ENCODE peak calls at places on chromosomes 16 and 17, in six cellular contexts. A, J, M, S, U and V are unnamed samples. For H3K27me3, the result is how much of the 10 kb centered on the place peaks cover.

GRCh38 chr17:64653985-64654355 is 8.1 kb downstream of the SMURF2 start:
- DNase-seq in A (no peak), J (no peak), M (no peak), S (no peak), U (no peak), V (no peak)

GRCh38 chr17:47363171-47363570 is 39.4 kb downstream of the EFCAB13 start:
- DNase-seq in A (no peak), J (no peak), M (no peak), S (no peak), U (no peak), V (no peak)

GRCh38 chr17:17812211-17813054 is 24.4 kb downstream of the SREBF1 start:
- DNase-seq in A (peak), J (peak), M (peak), S (peak), U (peak), V (no peak)

GRCh38 chr17:38660097-38661026 is 14.4 kb downstream of the EPOP start:
- DNase-seq in A (peak), J (no peak), M (peak), S (no peak), U (no peak), V (no peak)

GRCh38 chr16:57479422-57480126 is 6.7 kb downstream of the DOK4 start:
- DNase-seq in A (no peak), J (peak), M (no peak), S (no peak), U (peak), V (no peak)

GRCh38 chr16:85878875-85879274 is 20.1 kb upstream of the IRF8 start:
- DNase-seq in A (no peak), J (no peak), M (no peak), S (no peak), U (no peak), V (peak)

GRCh38 chr17:63516910-63517824 is 6.0 kb upstream of the KCNH6 start:
- DNase-seq in A (no peak), J (no peak), M (no peak), S (no peak), U (no peak), V (peak)

GRCh38 chr17:74210191-74211140 is 2.9 kb upstream of the TTYH2 start:
- DNase-seq in A (peak), J (peak), M (peak), S (peak), U (peak), V (no peak)

GRCh38 chr16:4371481-4372314 is at the start of gene VASN:
- DNase-seq in A (peak), J (peak), M (peak), S (peak), U (peak), V (no peak)

GRCh38 chr16:53773881-53774280 is 69.9 kb downstream of the FTO start:
- DNase-seq in A (no peak), J (no peak), M (no peak), S (no peak), U (no peak), V (no peak)

GRCh38 chr16:87484487-87485331 is 8.1 kb downstream of the ZCCHC14 start:
- DNase-seq in A (no peak), J (no peak), M (no peak), S (no peak), U (no peak), V (no peak)

GRCh38 chr16:27448531-27449433 is 46.8 kb downstream of the IL21R start:
- DNase-seq in A (no peak), J (peak), M (no peak), S (no peak), U (no peak), V (no peak)

GRCh38 chr17:10743316-10744009 is 13.6 kb upstream of the TMEM220 start:
- DNase-seq in A (no peak), J (no peak), M (no peak), S (no peak), U (no peak), V (no peak)

GRCh38 chr16:56603589-56603988 is 4.8 kb upstream of the MT2A start:
- DNase-seq in A (no peak), J (peak), M (no peak), S (peak), U (no peak), V (no peak)

GRCh38 chr17:35030780-35031179 is 32.7 kb downstream of the RFFL start:
- DNase-seq in A (no peak), J (no peak), M (no peak), S (no peak), U (no peak), V (no peak)

GRCh38 chr17:16449121-16449570 is 33.8 kb downstream of the TRPV2 start:
- DNase-seq in A (no peak), J (no peak), M (no peak), S (no peak), U (no peak), V (no peak)

GRCh38 chr16:56632848-56633365 is 448 bp downstream of the MT1M start:
- DNase-seq in A (no peak), J (no peak), M (no peak), S (no peak), U (no peak), V (no peak)

DNA sequence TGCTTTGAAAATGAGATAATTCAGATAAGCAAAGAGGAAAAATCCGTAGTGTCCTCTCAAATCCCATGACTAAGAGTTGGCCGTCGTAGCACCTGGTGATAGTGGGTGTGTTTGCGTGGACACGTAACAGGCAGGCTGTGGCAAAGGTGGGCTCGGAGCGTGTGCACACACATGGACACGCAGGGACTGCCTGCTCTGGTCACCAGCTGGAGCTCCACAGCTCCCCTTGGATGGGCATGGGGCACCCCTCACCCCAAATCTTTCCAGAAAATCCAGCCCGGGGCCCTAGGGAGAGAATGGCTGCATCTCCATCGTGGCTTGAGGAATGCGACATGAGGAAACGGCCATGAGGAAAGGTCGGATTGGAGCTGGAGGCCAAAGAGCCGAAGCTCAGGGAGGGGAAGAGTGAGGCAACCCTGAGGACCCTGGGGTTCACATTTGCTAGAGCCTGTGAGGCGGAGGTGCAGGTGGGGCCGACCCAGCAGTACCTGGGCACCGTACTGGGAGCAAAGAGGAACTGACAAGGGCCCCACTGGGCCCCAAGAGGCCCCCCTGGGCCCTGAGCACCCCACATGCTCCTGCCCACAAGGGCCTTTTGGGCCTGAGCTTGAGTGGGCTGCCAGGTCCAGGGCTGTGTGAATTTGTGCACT is 51.6 kb downstream of the DNAH17 start:
- DNase-seq in A (no peak), J (no peak), M (no peak), S (no peak), U (no peak), V (no peak)
- TF ChIP-seq CTCF in A (no peak), J (no peak), M (no peak), S (no peak), U (no peak), V (no peak)

DNA sequence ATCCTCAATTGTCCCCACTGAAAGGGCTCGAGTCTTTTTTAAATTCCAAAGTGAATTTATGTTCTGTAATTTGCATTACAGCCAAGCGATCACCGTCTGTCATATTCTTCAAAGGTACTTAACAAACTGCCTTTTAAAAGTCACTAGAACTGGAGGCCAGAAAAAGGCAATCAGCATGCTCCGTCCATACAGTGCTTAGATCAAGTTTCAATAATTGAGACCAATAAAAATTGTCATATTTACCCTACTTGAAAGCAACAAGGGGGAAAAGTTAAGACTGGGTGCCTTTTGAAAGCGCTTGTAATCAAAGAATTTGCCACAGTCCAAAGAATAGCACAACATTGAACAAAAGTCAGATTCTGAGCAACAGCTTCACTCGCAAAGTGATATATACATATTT is 9.0 kb upstream of the ZFHX3 start:
- DNase-seq in A (no peak), J (no peak), M (no peak), S (no peak), U (no peak), V (no peak)
- H3K4me3 ChIP-seq in A (no peak), J (peak), M (peak), S (peak), U (peak), V (peak)

GRCh38 chr16:20079106-20079505 is 5.4 kb upstream of the GPR139 start:
- DNase-seq in A (no peak), J (no peak), M (no peak), S (no peak), U (no peak), V (no peak)

GRCh38 chr16:20075243-20075642 is 1.6 kb upstream of the GPR139 start:
- DNase-seq in A (no peak), J (no peak), M (no peak), S (no peak), U (no peak), V (no peak)

GRCh38 chr16:20072524-20073202 is 1.0 kb downstream of the GPR139 start:
- DNase-seq in A (no peak), J (peak), M (no peak), S (no peak), U (no peak), V (no peak)

GRCh38 chr16:20073203-20074088 is at the start of gene GPR139:
- DNase-seq in A (no peak), J (peak), M (no peak), S (no peak), U (no peak), V (no peak)

DNA sequence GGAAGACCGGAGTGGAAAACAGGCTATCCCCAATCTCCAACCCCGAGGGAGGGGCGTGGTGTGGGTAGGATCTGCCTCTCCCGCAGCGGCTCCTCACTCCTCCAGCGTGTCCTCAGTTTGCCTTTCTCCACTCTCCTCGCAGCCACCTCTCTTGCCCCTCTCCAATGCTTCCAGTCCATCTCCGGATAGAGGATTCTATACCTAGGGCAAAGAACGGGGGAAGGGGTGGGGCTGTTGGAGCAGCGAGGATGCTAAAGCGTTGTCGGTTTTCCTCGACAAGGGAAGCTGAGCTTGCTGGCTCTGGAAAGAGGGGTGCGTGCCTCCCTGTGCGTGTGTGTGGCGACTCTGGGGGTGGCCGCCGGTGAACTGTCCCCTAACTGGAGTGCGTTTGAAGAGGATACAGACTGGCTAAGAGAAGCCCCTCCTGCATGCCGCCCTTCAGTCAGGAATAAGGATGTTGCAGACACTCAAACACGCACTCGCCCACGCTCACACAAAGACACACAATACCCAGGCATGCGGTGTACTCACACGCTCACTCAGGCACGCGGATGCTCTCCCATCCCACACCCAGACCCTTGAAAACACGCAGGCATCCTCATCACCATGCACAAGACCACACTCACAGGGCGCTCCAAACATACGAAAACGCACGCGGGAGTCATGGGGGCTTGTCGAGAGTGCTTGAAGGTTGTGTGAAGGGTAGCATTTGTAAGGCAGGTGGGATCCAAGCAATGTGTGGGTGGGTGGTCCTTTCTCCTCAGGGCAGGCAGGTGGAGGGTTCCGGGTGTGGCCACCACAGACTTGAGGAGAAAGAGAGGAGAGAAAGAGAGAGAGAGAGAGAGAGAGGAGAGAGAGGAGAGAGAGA is 633 bp upstream of the GPR139 start:
- DNase-seq in A (no peak), J (peak), M (no peak), S (no peak), U (no peak), V (no peak)
- H3K27me3 ChIP-seq in A (under half), J (under half), M (under half), S (under half), U (under half), V (under half)

GRCh38 chr16:89489040-89489721 is 1.2 kb downstream of the ANKRD11 start:
- DNase-seq in A (peak), J (peak), M (peak), S (peak), U (peak), V (peak)

GRCh38 chr16:89491974-89492687 is 1.8 kb upstream of the ANKRD11 start:
- DNase-seq in A (no peak), J (peak), M (no peak), S (peak), U (no peak), V (no peak)

GRCh38 chr16:89490386-89491237 is at the start of gene ANKRD11:
- DNase-seq in A (peak), J (peak), M (peak), S (peak), U (peak), V (peak)

GRCh38 chr16:89489731-89490385 is 503 bp downstream of the ANKRD11 start:
- DNase-seq in A (no peak), J (peak), M (no peak), S (no peak), U (no peak), V (no peak)

GRCh38 chr16:89491238-89491869 is 993 bp upstream of the ANKRD11 start:
- DNase-seq in A (no peak), J (peak), M (no peak), S (peak), U (no peak), V (no peak)
- TF ChIP-seq CTCF in A (no peak), J (peak), M (no peak), S (peak), U (no peak), V (peak)